ENCODE peak calls at places on chromosome 11, in four cellular contexts. U is stomach, G is GM12878, P is small intestine. Z is an unnamed sample.

GRCh38 chr11:4960877-4961276 is 5.4 kb upstream of the OR51A2 start:
- DNase-seq in G (no peak), P (no peak), U (no peak), Z (no peak)

GRCh38 chr11:108125126-108125525 is 3.8 kb downstream of the ACAT1 start:
- DNase-seq in P (no peak), G (no peak), U (no peak), Z (no peak)

GRCh38 chr11:50169634-50170033 is 137.0 kb downstream of the OR4C45 start:
- DNase-seq in P (no peak), U (no peak), G (no peak), Z (no peak)

GRCh38 chr11:115439385-115439784 is 64.8 kb downstream of the CADM1 start:
- DNase-seq in G (no peak), P (no peak), U (no peak), Z (no peak)

GRCh38 chr11:46381046-46381835 is at the start of gene MDK:
- DNase-seq in U (peak), G (no peak), P (no peak), Z (no peak)

GRCh38 chr11:75100314-75100713 is 3.6 kb upstream of the OR2AT4 start:
- DNase-seq in P (no peak), G (peak), U (no peak), Z (peak)

GRCh38 chr11:100637706-100638105 is 49.4 kb upstream of the ARHGAP42 start:
- DNase-seq in P (no peak), G (no peak), U (no peak), Z (no peak)

GRCh38 chr11:1156506-1157340 is 1.0 kb upstream of the MUC5AC start:
- DNase-seq in U (no peak), P (no peak), G (no peak), Z (no peak)

GRCh38 chr11:14359573-14360031 is 619 bp upstream of the RRAS2 start:
- DNase-seq in U (no peak), G (no peak), P (no peak), Z (no peak)

GRCh38 chr11:78189851-78190250 is 1.1 kb downstream of the USP35 start:
- DNase-seq in U (no peak), P (no peak), G (no peak), Z (no peak)

GRCh38 chr11:123235117-123235686 is 40.2 kb upstream of the CLMP start:
- DNase-seq in P (peak), G (no peak), U (peak), Z (peak)

GRCh38 chr11:33934450-33934849 is 42.6 kb upstream of the LMO2 start:
- DNase-seq in P (no peak), G (no peak), U (no peak), Z (no peak)

GRCh38 chr11:103927535-103927934 is 108.9 kb upstream of the DDI1 start:
- DNase-seq in G (no peak), P (no peak), U (no peak), Z (no peak)

GRCh38 chr11:124123587-124123986 is 8.3 kb downstream of the VWA5A start:
- DNase-seq in U (no peak), G (no peak), P (no peak), Z (no peak)

GRCh38 chr11:57299150-57299737 is 25.5 kb downstream of the TNKS1BP1 start:
- DNase-seq in P (no peak), G (no peak), U (no peak), Z (no peak)

GRCh38 chr11:124674571-124674970 is 867 bp downstream of the SPA17 start:
- DNase-seq in P (no peak), G (no peak), U (no peak), Z (no peak)

GRCh38 chr11:68276864-68277263 is 5.1 kb upstream of the C11orf24 start:
- DNase-seq in P (no peak), U (no peak), G (no peak), Z (no peak)

GRCh38 chr11:73259406-73260126 is 12.6 kb upstream of the P2RY6 start:
- DNase-seq in P (no peak), U (peak), G (no peak), Z (no peak)

GRCh38 chr11:13880719-13881118 is 81.8 kb upstream of the SPON1 start:
- DNase-seq in U (no peak), G (no peak), P (no peak), Z (no peak)

GRCh38 chr11:87306260-87306861 is 268.6 kb downstream of the TMEM135 start:
- DNase-seq in U (no peak), G (no peak), P (no peak), Z (no peak)

GRCh38 chr11:72336163-72336562 is 92.2 kb upstream of the PHOX2A start:
- DNase-seq in G (no peak), U (no peak), P (no peak), Z (no peak)

GRCh38 chr11:43712676-43713075 is 32.1 kb downstream of the HSD17B12 start:
- DNase-seq in G (no peak), U (no peak), P (no peak), Z (no peak)

GRCh38 chr11:7605544-7605943 is 67.8 kb downstream of the CYB5R2 start:
- DNase-seq in G (no peak), U (peak), P (peak), Z (no peak)

DNA sequence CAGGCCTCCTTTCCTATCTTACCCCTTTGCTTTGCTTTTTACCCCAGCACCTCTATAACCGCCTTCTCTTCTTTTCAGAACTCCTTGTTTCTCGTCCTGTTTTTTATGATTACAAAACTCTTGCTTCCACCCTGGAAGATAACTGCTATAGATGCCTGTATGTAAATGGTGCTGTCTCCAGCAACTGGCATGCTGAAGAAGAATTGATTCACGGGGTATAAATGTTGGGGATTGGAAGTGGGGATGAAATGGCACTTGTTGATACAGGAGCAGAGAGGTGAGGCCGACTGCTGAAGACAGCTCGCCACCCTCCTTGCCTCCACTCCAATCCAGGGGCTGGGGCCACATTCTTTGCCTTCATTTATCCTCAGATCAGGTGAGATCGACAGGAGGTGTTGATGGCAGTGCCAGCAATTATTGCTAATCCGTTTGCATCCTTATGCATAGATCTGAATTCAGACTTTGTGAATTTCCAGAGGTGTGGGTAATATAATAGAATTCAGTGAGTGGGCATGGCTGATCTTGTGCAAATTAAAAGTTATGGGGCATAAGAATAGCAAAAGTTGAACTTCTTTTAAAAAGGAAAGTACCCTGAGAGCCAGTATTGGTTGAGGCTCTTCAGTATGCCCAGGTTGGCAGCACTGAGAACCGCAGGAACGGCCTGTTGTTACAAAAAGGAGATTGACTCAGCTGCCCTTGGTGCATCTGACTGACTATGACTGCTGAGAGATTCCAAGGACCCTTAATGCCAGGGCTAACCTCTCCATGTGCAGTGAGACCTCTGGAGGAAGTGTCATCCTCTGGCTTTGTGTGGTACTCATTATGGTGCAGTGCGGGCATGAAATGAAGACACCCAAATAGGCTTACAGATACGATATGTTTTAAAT is 5.3 kb downstream of the NEAT1 start:
- DNase-seq in G (no peak), U (peak), P (peak), Z (no peak)
- H3K4me3 ChIP-seq in G (peak), U (peak), P (peak), Z (peak)

GRCh38 chr11:86251285-86251830 is 6.8 kb downstream of the EED start:
- DNase-seq in U (no peak), P (no peak), G (no peak), Z (no peak)

GRCh38 chr11:86247608-86248007 is 3.1 kb downstream of the EED start:
- DNase-seq in G (no peak), P (peak), U (no peak), Z (no peak)

GRCh38 chr11:86246293-86246675 is 1.7 kb downstream of the EED start:
- DNase-seq in G (no peak), P (no peak), U (no peak), Z (no peak)

GRCh38 chr11:86248609-86249008 is 4.1 kb downstream of the EED start:
- DNase-seq in U (no peak), G (no peak), P (no peak), Z (no peak)

DNA sequence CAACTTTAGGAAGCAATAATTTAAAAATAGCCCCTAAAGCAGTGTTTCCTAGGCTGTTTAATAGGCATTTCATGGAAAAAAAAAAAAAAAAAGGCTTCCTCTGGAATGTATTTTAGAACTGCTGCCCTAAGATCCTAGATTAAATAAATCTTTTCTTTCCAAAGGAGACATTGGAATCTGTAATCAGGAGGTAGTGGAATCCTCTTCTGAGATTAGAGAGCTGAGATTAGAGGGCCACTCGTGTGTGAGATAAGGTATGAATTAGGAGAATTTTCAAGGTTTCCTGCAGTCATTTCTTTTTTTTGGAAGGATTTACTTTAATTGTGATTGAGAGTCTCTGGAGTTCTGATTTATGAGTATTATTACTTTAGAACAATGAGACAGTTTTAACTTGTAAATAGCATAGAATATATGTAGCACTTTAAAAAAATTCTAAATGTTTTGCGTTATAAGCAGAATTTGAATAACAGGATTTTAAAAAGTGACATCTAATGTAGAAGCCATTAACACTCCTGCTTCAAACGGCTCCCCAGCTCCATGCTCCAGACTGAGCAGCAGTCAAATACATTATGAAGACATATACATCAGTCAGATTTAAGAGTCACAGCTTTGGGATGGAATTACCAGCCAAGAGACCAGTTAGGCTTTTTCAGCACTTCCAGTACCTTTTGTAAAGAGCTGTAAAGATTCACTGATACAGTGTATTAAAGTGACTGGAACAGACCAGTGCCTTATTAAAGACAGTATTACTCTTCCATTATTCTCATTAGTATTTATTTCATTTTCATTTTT is 5.0 kb downstream of the EED start:
- DNase-seq in P (no peak), U (no peak), G (no peak), Z (no peak)
- H3K4me3 ChIP-seq in P (no peak), U (no peak), G (peak), Z (peak)

DNA sequence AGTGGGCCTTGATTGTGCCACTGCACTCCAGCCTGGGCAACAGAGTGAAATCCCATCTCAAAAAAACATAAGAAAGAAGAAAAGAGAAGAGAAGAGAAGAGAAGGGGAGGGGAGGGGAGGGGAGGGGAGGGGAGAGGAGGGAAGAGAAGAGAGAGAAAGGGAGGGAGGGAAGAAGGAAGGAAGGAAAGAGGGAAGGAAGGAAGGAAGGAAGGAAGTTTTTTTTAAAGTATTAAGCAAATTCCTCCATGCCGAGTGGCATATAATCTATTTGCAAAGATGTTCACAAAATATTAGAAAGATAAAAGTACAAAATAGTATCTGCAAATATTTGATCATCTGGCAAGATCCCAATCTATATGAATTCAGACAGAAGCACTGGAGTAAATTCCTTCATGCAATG is 10.5 kb upstream of the CFAP300 start:
- DNase-seq in G (no peak), U (no peak), P (no peak), Z (no peak)
- H3K4me3 ChIP-seq in G (no peak), U (no peak), P (no peak), Z (no peak)

GRCh38 chr11:59810189-59810910 is at the start of gene MRPL16:
- DNase-seq in G (peak), U (peak), P (peak), Z (peak)
- H3K4me3 ChIP-seq in G (peak), U (peak), P (peak), Z (peak)

GRCh38 chr11:12677131-12677530 is 2.9 kb downstream of the TEAD1 start:
- DNase-seq in P (no peak), U (no peak), G (no peak), Z (no peak)
- H3K4me3 ChIP-seq in P (no peak), U (peak), G (no peak), Z (no peak)